ENCODE peak calls at places on chromosomes 13 and 19, in seven cellular contexts. C is CD8-positive, alpha-beta T cell; H is choroid plexus epithelial cell; E is sigmoid colon; M is fibroblast of the aortic adventitia; D is adrenal gland; J is right lobe of liver. U is an unnamed sample.

GRCh38 chr19:51365211-51366049 is 758 bp downstream of the ETFB start:
- DNase-seq in D (peak), H (peak), E (peak), J (peak), C (no peak), M (peak), U (peak)

GRCh38 chr13:33676700-33677048 is 141.3 kb upstream of the RFC3 start:
- DNase-seq in E (peak), D (peak), J (peak), H (peak), C (no peak), M (peak), U (peak)

GRCh38 chr13:28553971-28554370 is 59.0 kb upstream of the FLT1 start:
- DNase-seq in J (no peak), H (no peak), E (no peak), M (no peak), C (no peak), D (no peak), U (no peak)

GRCh38 chr19:10766681-10767201 is 48.9 kb downstream of the DNM2 start:
- DNase-seq in M (peak), H (peak), J (no peak), D (peak), C (no peak), E (no peak), U (peak)

GRCh38 chr13:39900106-39900750 is 244.8 kb downstream of the COG6 start:
- DNase-seq in C (no peak), H (peak), M (peak), J (no peak), E (no peak), D (no peak), U (no peak)

GRCh38 chr19:24049537-24049936 is 37.5 kb upstream of the ZNF254 start:
- DNase-seq in C (no peak), D (no peak), J (peak), M (no peak), E (no peak), H (no peak), U (no peak)

GRCh38 chr13:79874396-79875360 is 393.7 kb downstream of the NDFIP2 start:
- DNase-seq in H (no peak), E (no peak), M (no peak), C (no peak), J (no peak), D (no peak), U (peak)

GRCh38 chr13:66547685-66548084 is 682.5 kb downstream of the PCDH9 start:
- DNase-seq in H (no peak), E (no peak), M (no peak), D (no peak), J (no peak), C (no peak), U (no peak)

GRCh38 chr13:113904411-113904810 is 40.5 kb upstream of the GAS6 start:
- DNase-seq in E (no peak), D (peak), C (peak), M (peak), H (peak), J (no peak), U (peak)

GRCh38 chr19:13483215-13483614 is 23.1 kb downstream of the CACNA1A start:
- DNase-seq in M (no peak), C (no peak), E (no peak), J (no peak), D (no peak), H (no peak), U (no peak)

GRCh38 chr13:49627831-49628652 is at the start of gene ARL11:
- DNase-seq in D (peak), J (peak), M (no peak), H (no peak), E (peak), C (peak), U (no peak)

GRCh38 chr13:28411859-28412353 is 83.0 kb downstream of the FLT1 start:
- DNase-seq in C (no peak), J (no peak), E (no peak), M (no peak), D (no peak), H (peak), U (no peak)

GRCh38 chr13:39600766-39601165 is 2.2 kb downstream of the LHFPL6 start:
- DNase-seq in D (no peak), J (no peak), M (peak), E (peak), H (peak), C (no peak), U (peak)

GRCh38 chr19:53076984-53077383 is 26.2 kb downstream of the ZNF160 start:
- DNase-seq in E (peak), J (no peak), C (peak), H (peak), M (peak), D (peak), U (peak)

GRCh38 chr19:38736036-38736412 is 8.2 kb downstream of the CAPN12 start:
- DNase-seq in C (peak), M (no peak), H (no peak), J (peak), D (peak), E (peak), U (peak)

GRCh38 chr13:23656637-23657036 is 86.4 kb downstream of the TNFRSF19 start:
- DNase-seq in E (no peak), D (no peak), M (peak), J (no peak), H (peak), C (no peak), U (peak)

GRCh38 chr13:44884076-44884729 is 105.1 kb downstream of the NUFIP1 start:
- DNase-seq in H (peak), E (no peak), J (no peak), C (no peak), M (peak), D (no peak), U (peak)

GRCh38 chr19:13646758-13647157 is 117.6 kb upstream of the MRI1 start:
- DNase-seq in M (no peak), J (no peak), C (no peak), E (no peak), D (no peak), H (no peak), U (no peak)

GRCh38 chr19:18995804-18996241 is 37.5 kb downstream of the SUGP2 start:
- DNase-seq in H (peak), J (no peak), D (peak), C (no peak), E (peak), M (peak), U (peak)

DNA sequence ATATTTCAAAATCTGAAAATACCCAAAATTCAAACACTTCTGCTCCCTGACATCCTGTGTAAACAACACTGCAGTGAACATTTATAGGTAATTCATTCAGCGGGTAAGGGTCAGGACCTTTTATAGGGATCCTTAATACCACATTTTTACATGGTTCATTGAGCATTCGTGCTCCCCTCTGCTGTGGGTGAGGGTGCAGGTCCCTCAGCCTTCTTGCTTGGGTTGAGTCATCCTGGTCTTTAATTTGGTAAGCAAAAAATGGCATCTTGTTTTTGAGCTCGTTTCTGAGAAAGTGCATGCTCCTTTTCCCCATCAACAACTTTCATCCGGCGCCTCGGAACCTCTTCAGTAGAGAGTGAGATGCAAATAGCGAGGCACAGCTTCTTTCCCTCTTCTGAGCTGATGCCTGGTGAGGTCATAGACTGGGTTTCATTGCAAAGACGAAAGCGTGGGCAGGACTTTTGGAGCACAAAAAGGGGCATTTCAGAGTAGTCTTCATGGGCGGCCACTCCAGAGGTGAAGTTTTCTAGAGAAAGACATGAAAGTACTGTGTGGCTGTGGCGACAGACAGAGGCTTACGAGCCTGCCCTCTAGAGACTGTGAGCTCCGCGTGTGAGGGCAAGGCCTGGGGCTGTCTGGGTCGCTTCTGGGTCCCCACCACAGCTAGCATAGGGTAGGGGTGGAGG is 44.5 kb downstream of the BBC3 start:
- DNase-seq in D (no peak), C (peak), M (no peak), E (no peak), J (no peak), H (no peak), U (peak)
- H3K4me3 ChIP-seq in D (no peak), C (peak), M (no peak), E (no peak), J (no peak), H (no peak), U (no peak)

DNA sequence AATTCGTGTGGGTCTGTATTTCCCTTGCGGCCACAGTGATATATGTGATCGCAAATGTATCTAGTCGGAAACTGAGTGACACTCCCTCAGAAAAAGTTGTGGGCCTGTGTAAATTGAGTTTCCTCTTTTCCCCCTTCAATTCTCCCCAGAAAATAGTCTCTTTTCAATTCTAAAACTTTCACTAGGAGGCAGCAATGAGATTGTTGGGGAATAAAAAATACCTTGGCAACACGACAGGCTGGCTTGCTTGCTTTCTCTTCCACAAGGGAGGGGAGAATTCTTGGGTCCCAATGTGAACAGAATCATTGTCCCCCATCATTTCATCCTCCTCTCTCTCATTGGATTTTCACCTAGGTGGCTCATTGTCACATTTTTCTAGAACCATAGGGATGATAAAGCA is 3.7 kb upstream of the SOX21 start:
- DNase-seq in D (no peak), J (no peak), C (no peak), M (no peak), E (no peak), H (peak), U (no peak)
- TF ChIP-seq CTCF in D (no peak), J (peak), C (no peak), M (peak), E (no peak), H (peak), U (no peak)

GRCh38 chr19:16328824-16329482 is 4.3 kb downstream of the KLF2 start:
- DNase-seq in D (peak), C (peak), M (peak), J (no peak), E (no peak), H (peak), U (no peak)
- H3K4me3 ChIP-seq in D (no peak), C (peak), M (no peak), J (no peak), E (peak), H (no peak), U (no peak)

GRCh38 chr19:40567750-40568494 is 8.8 kb upstream of the SHKBP1 start:
- DNase-seq in H (no peak), M (no peak), C (no peak), D (no peak), J (no peak), E (no peak), U (peak)

GRCh38 chr19:40571831-40572495 is 4.7 kb upstream of the SHKBP1 start:
- DNase-seq in C (no peak), E (no peak), H (no peak), D (no peak), M (no peak), J (no peak), U (no peak)

GRCh38 chr19:40567040-40567749 is 9.5 kb upstream of the SHKBP1 start:
- DNase-seq in E (no peak), H (no peak), M (no peak), D (no peak), C (no peak), J (no peak), U (peak)

GRCh38 chr19:40571005-40571318 is 5.7 kb upstream of the SHKBP1 start:
- DNase-seq in M (no peak), D (no peak), H (no peak), J (no peak), C (no peak), E (no peak), U (no peak)

GRCh38 chr19:40570313-40571004 is 6.2 kb upstream of the SHKBP1 start:
- DNase-seq in J (peak), M (peak), C (peak), E (peak), D (peak), H (peak), U (peak)
- TF ChIP-seq CTCF in J (no peak), M (no peak), C (no peak), E (no peak), D (no peak), H (peak), U (no peak)

GRCh38 chr19:2533686-2534085 is 57.8 kb downstream of the GADD45B start:
- DNase-seq in H (peak), M (peak), D (no peak), E (no peak), J (no peak), C (no peak), U (no peak)
- H3K4me3 ChIP-seq in H (no peak), M (no peak), D (no peak), E (no peak), J (no peak), C (no peak), U (no peak)

GRCh38 chr19:7682175-7682855 is 1.7 kb downstream of the TRAPPC5 start:
- DNase-seq in C (no peak), E (no peak), M (no peak), D (no peak), J (no peak), H (no peak), U (no peak)
- TF ChIP-seq CTCF in C (no peak), E (no peak), M (peak), D (no peak), J (no peak), H (no peak), U (no peak)

DNA sequence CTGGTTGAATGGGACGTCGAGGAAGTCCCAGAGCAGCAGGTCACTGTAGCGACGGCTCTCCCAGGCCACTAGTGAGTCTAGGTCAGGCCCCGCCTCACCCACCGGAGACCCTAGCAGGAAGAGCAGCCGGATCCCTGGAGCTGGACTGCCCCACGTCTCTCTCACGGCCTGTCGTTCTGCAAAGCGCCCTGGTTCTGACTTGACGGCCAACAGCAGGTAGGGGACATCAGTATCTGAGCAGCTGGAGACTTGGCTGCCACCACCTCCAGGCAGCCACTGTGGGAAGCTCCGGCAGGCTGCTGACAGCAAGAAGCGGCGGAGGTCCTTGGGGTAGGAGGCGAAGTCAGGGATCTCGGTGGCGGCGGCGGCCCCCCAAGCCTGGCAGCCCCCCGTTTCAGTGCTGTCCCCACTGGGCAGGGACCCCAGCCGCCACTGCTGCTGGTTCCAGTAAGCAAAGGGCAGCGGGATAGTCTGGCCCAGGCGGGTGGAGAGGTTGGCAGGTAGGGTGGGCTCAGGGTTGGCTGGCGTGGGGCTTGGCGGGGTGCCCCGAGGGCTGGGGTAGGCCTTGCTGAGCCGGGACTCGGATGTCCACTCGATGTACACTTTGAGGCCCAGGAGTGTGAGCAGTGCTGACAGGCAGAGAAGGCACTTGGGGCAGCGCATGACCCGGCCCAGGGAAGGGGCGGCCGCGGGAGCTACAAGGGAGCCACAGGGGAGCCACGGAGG is 895 bp downstream of the B3GNT8 start:
- DNase-seq in E (no peak), C (no peak), J (no peak), M (no peak), D (no peak), H (no peak), U (no peak)
- H3K4me3 ChIP-seq in E (peak), C (no peak), J (no peak), M (peak), D (no peak), H (no peak), U (peak)

DNA sequence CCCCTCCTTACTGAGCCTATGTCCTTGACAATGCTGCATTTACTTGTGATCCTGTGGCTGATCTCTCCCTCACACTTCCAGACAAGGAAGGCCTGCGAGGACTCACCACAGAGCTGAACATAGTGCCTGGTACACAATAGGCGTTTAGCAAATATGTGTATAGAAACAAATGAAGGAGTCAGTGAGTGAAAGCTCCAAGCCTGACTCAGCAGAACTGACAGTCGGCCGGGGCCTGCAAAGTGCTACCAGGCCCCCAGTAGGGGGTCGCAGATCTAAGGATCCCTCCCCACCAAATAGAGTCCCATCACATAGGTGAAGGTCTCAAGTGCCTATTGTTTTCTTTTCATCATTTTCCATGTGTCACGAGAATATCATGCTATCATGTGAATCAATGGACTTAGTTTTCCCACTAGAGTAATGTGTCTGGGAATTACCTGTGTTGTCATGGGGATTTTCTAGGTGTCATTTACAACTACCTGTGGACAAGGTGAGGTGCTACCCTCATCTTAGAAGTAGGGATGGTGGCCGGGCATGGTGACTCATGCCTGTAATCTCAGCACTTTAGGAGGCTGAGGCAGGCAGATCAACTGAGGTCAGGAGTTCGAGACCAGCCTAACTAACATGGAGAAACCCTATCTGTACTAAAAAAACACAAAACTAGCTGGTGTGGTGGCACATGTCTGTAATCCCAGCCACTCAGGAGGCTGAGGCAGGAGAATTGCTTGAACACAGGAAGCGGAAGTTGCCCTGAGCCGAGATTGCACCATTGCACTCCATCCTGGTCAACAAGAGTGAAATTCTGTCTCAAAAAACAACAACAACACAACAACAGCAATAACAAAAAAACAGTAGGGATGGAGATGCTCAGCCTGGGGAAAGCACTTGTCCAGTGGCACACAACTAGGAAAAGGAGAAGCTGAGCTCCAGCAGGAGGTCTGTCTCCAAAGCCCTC is 50.3 kb upstream of the CYP2A7 start:
- DNase-seq in E (no peak), M (no peak), H (no peak), J (no peak), C (no peak), D (no peak), U (no peak)
- TF ChIP-seq CTCF in E (no peak), M (no peak), H (no peak), J (no peak), C (no peak), D (no peak), U (no peak)

GRCh38 chr13:99505814-99506269 is 4.6 kb downstream of the TM9SF2 start:
- DNase-seq in H (peak), C (no peak), J (no peak), D (no peak), E (no peak), M (peak), U (no peak)
- H3K4me3 ChIP-seq in H (no peak), C (no peak), J (no peak), D (no peak), E (no peak), M (no peak), U (no peak)

DNA sequence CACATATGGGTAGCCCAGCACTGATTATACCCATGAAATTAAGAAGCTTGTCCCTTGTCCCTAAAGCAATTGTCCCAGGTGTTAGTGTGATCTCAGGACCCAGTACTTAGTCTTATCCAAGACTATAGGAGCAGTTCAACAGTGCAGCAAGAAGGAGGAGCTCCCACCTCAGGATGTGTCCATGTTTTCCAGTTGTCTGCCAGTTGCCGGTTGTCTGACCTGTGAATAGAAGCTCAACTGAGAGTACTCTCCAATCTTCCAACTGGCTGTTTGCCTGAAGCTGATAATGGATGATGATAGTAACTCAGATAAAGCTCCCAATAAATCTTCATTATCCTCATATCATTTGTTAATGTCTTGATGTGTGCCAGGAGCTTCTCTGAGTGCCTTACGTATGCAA is 107.2 kb upstream of the HTR2A start:
- DNase-seq in C (no peak), H (peak), E (no peak), J (no peak), M (peak), D (peak), U (no peak)
- TF ChIP-seq CTCF in C (no peak), H (peak), E (no peak), J (no peak), M (peak), D (no peak), U (no peak)